ENCODE peak calls at places on chromosomes 1 and 21, in nine cellular contexts. W is M059J; E is H1; L is CD8-positive, alpha-beta memory T cell; B is T-cell; X is epithelial cell of esophagus; K is posterior cingulate gyrus; R is NCI-H1105 treated with DMSO at 0.1 percent for 48 hours; I is neuronal stem cell. H is an unnamed sample.

GRCh38 chr1:176643536-176643935 is 180.6 kb downstream of the PAPPA2 start:
- DNase-seq in W (peak), E (no peak), L (no peak), B (no peak), X (peak), K (no peak), R (no peak), I (no peak), H (no peak)

GRCh38 chr1:223765036-223765718 is 52.8 kb downstream of the CAPN2 start:
- DNase-seq in W (no peak), E (no peak), L (no peak), B (no peak), X (no peak), K (peak), R (no peak), I (no peak), H (peak)

GRCh38 chr1:151596166-151596933 is 15.5 kb upstream of the SNX27 start:
- DNase-seq in W (peak), E (no peak), L (no peak), B (no peak), X (peak), K (no peak), R (no peak), I (no peak), H (no peak)

GRCh38 chr21:41695513-41695912 is 71.3 kb downstream of the RIPK4 start:
- DNase-seq in W (no peak), E (no peak), L (no peak), B (no peak), X (no peak), K (no peak), R (peak), I (no peak), H (no peak)

GRCh38 chr21:25501996-25502665 is 105.2 kb downstream of the MRPL39 start:
- DNase-seq in W (no peak), E (no peak), L (no peak), B (no peak), X (peak), K (no peak), R (no peak), I (no peak), H (no peak)

GRCh38 chr1:210264521-210265380 is 32.2 kb downstream of the SERTAD4 start:
- DNase-seq in W (no peak), E (no peak), L (no peak), B (no peak), X (no peak), K (no peak), R (no peak), I (no peak), H (no peak)

GRCh38 chr1:37156646-37157045 is 122.3 kb upstream of the GRIK3 start:
- DNase-seq in W (no peak), E (no peak), L (no peak), B (no peak), X (no peak), K (no peak), R (no peak), I (no peak), H (no peak)

GRCh38 chr21:28454978-28455600 is 537.6 kb downstream of the LTN1 start:
- DNase-seq in W (peak), E (no peak), L (no peak), B (no peak), X (no peak), K (no peak), R (no peak), I (no peak), H (no peak)

GRCh38 chr21:32624726-32625125 is 12.5 kb upstream of the CFAP298 start:
- DNase-seq in W (peak), E (no peak), L (no peak), B (no peak), X (peak), K (no peak), R (no peak), I (no peak), H (no peak)

GRCh38 chr1:219433471-219434131 is 179.3 kb downstream of the ZC3H11B start:
- DNase-seq in W (no peak), E (no peak), L (no peak), B (no peak), X (peak), K (no peak), R (peak), I (no peak), H (no peak)

GRCh38 chr1:214747050-214747615 is 144.1 kb downstream of the CENPF start:
- DNase-seq in W (no peak), E (no peak), L (no peak), B (no peak), X (no peak), K (no peak), R (no peak), I (no peak), H (no peak)

GRCh38 chr1:157170677-157171515 is 32.7 kb upstream of the ETV3 start:
- DNase-seq in W (peak), E (no peak), L (peak), B (no peak), X (peak), K (peak), R (peak), I (peak), H (no peak)

GRCh38 chr1:225739542-225740107 is 38.0 kb upstream of the SRP9 start:
- DNase-seq in W (no peak), E (no peak), L (no peak), B (no peak), X (peak), K (no peak), R (no peak), I (no peak), H (no peak)

GRCh38 chr1:104132386-104132973 is 382.8 kb downstream of the AMY1C start:
- DNase-seq in W (peak), E (no peak), L (no peak), B (no peak), X (peak), K (no peak), R (peak), I (peak), H (no peak)

GRCh38 chr1:215731699-215732098 is 164.6 kb downstream of the KCTD3 start:
- DNase-seq in W (no peak), E (no peak), L (no peak), B (no peak), X (no peak), K (no peak), R (no peak), I (no peak), H (no peak)

H was measured in sciatic nerve.